ENCODE peak calls at places on chromosomes 11 and 22, in nine cellular contexts. S is choroid plexus epithelial cell, K is lower leg skin, L is psoas muscle, X is neural crest cell, G is H1, Z is PC-9, M is AG09309, J is transverse colon. C is an unnamed sample.
A peak's percentile ranks its signal among the peaks of the same experiment; 100 is the strongest.

GRCh38 chr11:114291847-114292680 is 4.1 kb upstream of the NNMT start:
- DNase-seq in S (peak; percentile 94), K (no peak), L (no peak), X (no peak), G (no peak), Z (no peak), M (no peak), J (no peak), C (no peak)

GRCh38 chr11:122733301-122733686 is 77.8 kb downstream of the UBASH3B start:
- DNase-seq in S (peak; percentile 96), K (peak; percentile 34), L (peak; percentile 22), X (no peak), G (no peak), Z (no peak), M (no peak), J (no peak), C (no peak)

GRCh38 chr11:3836903-3837302 is 3.9 kb downstream of the RHOG start:
- DNase-seq in S (no peak), K (no peak), L (peak; percentile 46), X (no peak), G (no peak), Z (no peak), M (no peak), J (peak; percentile 50), C (no peak)

GRCh38 chr11:128323381-128323780 is 264.0 kb downstream of the ETS1 start:
- DNase-seq in S (peak; percentile 81), K (no peak), L (no peak), X (no peak), G (no peak), Z (no peak), M (no peak), J (peak; percentile 40), C (no peak)

GRCh38 chr11:5004429-5005274 is 10.0 kb downstream of the OR51L1 start:
- DNase-seq in S (peak; percentile 82), K (no peak), L (no peak), X (peak; percentile 53), G (peak; percentile 2), Z (peak; percentile 6), M (no peak), J (peak; percentile 46), C (peak; percentile 54)

GRCh38 chr22:29450222-29450621 is 11.8 kb downstream of the RFPL1 start:
- DNase-seq in S (no peak), K (no peak), L (no peak), X (no peak), G (no peak), Z (no peak), M (no peak), J (no peak), C (no peak)

GRCh38 chr22:38735126-38735464 is 20.7 kb downstream of the SUN2 start:
- DNase-seq in S (no peak), K (no peak), L (no peak), X (no peak), G (no peak), Z (no peak), M (no peak), J (no peak), C (no peak)

GRCh38 chr11:44598831-44599230 is 33.4 kb downstream of the CD82 start:
- DNase-seq in S (no peak), K (no peak), L (no peak), X (no peak), G (no peak), Z (no peak), M (no peak), J (no peak), C (no peak)

GRCh38 chr11:12288212-12288933 is 89.0 kb upstream of the PARVA start:
- DNase-seq in S (peak; percentile 96), K (peak; percentile 54), L (peak; percentile 72), X (peak; percentile 92), G (peak; percentile 82), Z (peak; percentile 66), M (peak; percentile 89), J (peak; percentile 79), C (peak; percentile 78)

GRCh38 chr11:60914620-60915249 is 777 bp downstream of the TMEM109 start:
- DNase-seq in S (peak; percentile 47), K (no peak), L (peak; percentile 51), X (peak; percentile 25), G (no peak), Z (no peak), M (no peak), J (peak; percentile 38), C (no peak)

GRCh38 chr11:4018641-4019040 is 76.0 kb upstream of the RRM1 start:
- DNase-seq in S (no peak), K (no peak), L (no peak), X (no peak), G (no peak), Z (peak; percentile 6), M (no peak), J (no peak), C (no peak)

GRCh38 chr22:40179535-40179934 is 1.8 kb downstream of the TNRC6B start:
- DNase-seq in S (no peak), K (no peak), L (no peak), X (no peak), G (no peak), Z (no peak), M (no peak), J (no peak), C (no peak)

GRCh38 chr11:96122601-96123044 is 198.7 kb upstream of the MTMR2 start:
- DNase-seq in S (peak; percentile 53), K (no peak), L (no peak), X (no peak), G (no peak), Z (no peak), M (no peak), J (no peak), C (no peak)

GRCh38 chr11:38543311-38543710 is 1945.3 kb upstream of the RAG2 start:
- DNase-seq in S (peak; percentile 82), K (no peak), L (no peak), X (no peak), G (no peak), Z (no peak), M (peak; percentile 1), J (no peak), C (no peak)

GRCh38 chr11:120564573-120565301 is 53.2 kb downstream of the GRIK4 start:
- DNase-seq in S (peak; percentile 31), K (no peak), L (peak; percentile 61), X (peak; percentile 48), G (no peak), Z (no peak), M (no peak), J (no peak), C (no peak)

GRCh38 chr11:49995559-49995958 is 13.2 kb upstream of the OR4C12 start:
- DNase-seq in S (peak; percentile 51), K (no peak), L (no peak), X (no peak), G (no peak), Z (peak; percentile 43), M (peak; percentile 0), J (no peak), C (no peak)

GRCh38 chr22:22060200-22061084 is 77.9 kb upstream of the TOP3B start:
- DNase-seq in S (peak; percentile 53), K (no peak), L (peak; percentile 37), X (peak; percentile 57), G (peak; percentile 23), Z (peak; percentile 29), M (no peak), J (peak; percentile 44), C (peak; percentile 29)

GRCh38 chr11:113373306-113373705 is 14.3 kb upstream of the ANKK1 start:
- DNase-seq in S (peak; percentile 15), K (no peak), L (no peak), X (no peak), G (no peak), Z (no peak), M (peak; percentile 16), J (no peak), C (no peak)

GRCh38 chr11:121881806-121882205 is 234.2 kb downstream of the BLID start:
- DNase-seq in S (peak; percentile 87), K (no peak), L (no peak), X (no peak), G (no peak), Z (no peak), M (peak; percentile 81), J (no peak), C (no peak)

GRCh38 chr11:62144641-62145255 is 20.9 kb downstream of the INCENP start:
- DNase-seq in S (no peak), K (no peak), L (no peak), X (no peak), G (no peak), Z (no peak), M (no peak), J (no peak), C (no peak)

GRCh38 chr11:115613986-115614625 is 109.9 kb upstream of the CADM1 start:
- DNase-seq in S (peak; percentile 6), K (no peak), L (peak; percentile 15), X (no peak), G (no peak), Z (no peak), M (peak; percentile 32), J (no peak), C (no peak)
- TF ChIP-seq CTCF in S (no peak), K (no peak), L (no peak), X (no peak), G (no peak), Z (no peak), M (peak; percentile 27), J (no peak), C (no peak)

GRCh38 chr11:109609454-109610185 is 187.6 kb downstream of the C11orf87 start:
- DNase-seq in S (no peak), K (no peak), L (no peak), X (no peak), G (no peak), Z (no peak), M (no peak), J (no peak), C (no peak)

DNA sequence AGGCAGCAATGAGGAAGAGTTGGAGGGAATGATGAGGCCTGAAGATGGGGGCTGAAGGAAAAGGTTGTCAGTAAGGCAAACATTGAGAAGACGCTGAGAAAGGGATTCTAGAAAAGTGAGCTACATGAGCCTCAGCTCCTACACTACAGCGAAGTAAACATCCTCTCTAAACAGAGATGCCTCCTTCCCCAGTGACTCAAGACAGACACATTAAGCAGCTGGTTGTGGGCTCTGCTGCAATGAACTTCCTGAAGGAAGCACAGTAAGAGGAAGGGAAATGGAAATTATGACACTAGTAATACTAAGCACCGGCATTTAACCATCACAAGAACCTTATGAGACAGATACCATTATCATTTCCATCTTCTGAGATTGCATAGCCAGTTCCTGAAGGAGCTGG is 190.5 kb downstream of the C11orf87 start:
- DNase-seq in S (no peak), K (no peak), L (no peak), X (no peak), G (no peak), Z (no peak), M (no peak), J (no peak), C (no peak)
- TF ChIP-seq CTCF in S (no peak), K (no peak), L (no peak), X (no peak), G (no peak), Z (no peak), M (no peak), J (no peak), C (no peak)

GRCh38 chr11:66987158-66987620 is 12.1 kb downstream of the C11orf86 start:
- DNase-seq in S (no peak), K (no peak), L (peak; percentile 24), X (no peak), G (no peak), Z (no peak), M (no peak), J (no peak), C (no peak)
- TF ChIP-seq CTCF in S (no peak), K (no peak), L (no peak), X (no peak), G (no peak), Z (no peak), M (no peak), J (no peak), C (no peak)

GRCh38 chr11:27839226-27839913 is 139.1 kb upstream of the BDNF start:
- DNase-seq in S (peak; percentile 58), K (no peak), L (no peak), X (no peak), G (no peak), Z (no peak), M (peak; percentile 16), J (no peak), C (no peak)
- TF ChIP-seq CTCF in S (peak; percentile 59), K (no peak), L (no peak), X (peak; percentile 49), G (no peak), Z (peak; percentile 58), M (peak; percentile 41), J (peak; percentile 28), C (no peak)

C was measured in mesothelial cell of epicardium.